ENCODE peak calls at places on chromosomes 4 and X, in six cellular contexts. One of them, this sample, is unnamed. For H3F3A, H3K4me1 and H3K9me2, the result is how much of the 10 kb centered on the place peaks cover.

GRCh38 chrX:110081740-110082139 is 78.8 kb downstream of the TMEM164 start:
- DNase-seq in GM23338: no peak
- DNase-seq in PC-3: peak
- DNase-seq in MM.1S: no peak
- DNase-seq in SK-N-SH: no peak
- DNase-seq in GM23248: no peak
- DNase-seq in this sample: no peak

GRCh38 chr4:4507923-4508322 is 33.9 kb downstream of the STX18 start:
- DNase-seq in GM23338: peak
- DNase-seq in PC-3: peak
- DNase-seq in MM.1S: peak
- DNase-seq in SK-N-SH: peak
- DNase-seq in GM23248: no peak
- DNase-seq in this sample: no peak

GRCh38 chr4:181911420-181911819 is 331.8 kb upstream of the TENM3 start:
- DNase-seq in GM23338: no peak
- DNase-seq in PC-3: no peak
- DNase-seq in MM.1S: no peak
- DNase-seq in SK-N-SH: no peak
- DNase-seq in GM23248: peak
- DNase-seq in this sample: no peak

GRCh38 chr4:80125252-80126177 is 52.5 kb upstream of the ANTXR2 start:
- DNase-seq in GM23338: peak
- DNase-seq in PC-3: peak
- DNase-seq in MM.1S: peak
- DNase-seq in SK-N-SH: no peak
- DNase-seq in GM23248: peak
- DNase-seq in this sample: no peak

GRCh38 chr4:101977096-101977495 is 186.6 kb downstream of the BANK1 start:
- DNase-seq in GM23338: no peak
- DNase-seq in PC-3: peak
- DNase-seq in MM.1S: no peak
- DNase-seq in SK-N-SH: no peak
- DNase-seq in GM23248: peak
- DNase-seq in this sample: peak

GRCh38 chrX:427812-428725 is 41.4 kb upstream of the PPP2R3B start:
- DNase-seq in GM23338: peak
- DNase-seq in PC-3: peak
- DNase-seq in MM.1S: peak
- DNase-seq in SK-N-SH: peak
- DNase-seq in GM23248: peak
- DNase-seq in this sample: no peak

GRCh38 chr4:112677519-112678091 is 40.7 kb downstream of the LARP7 start:
- DNase-seq in GM23338: no peak
- DNase-seq in PC-3: no peak
- DNase-seq in MM.1S: no peak
- DNase-seq in SK-N-SH: no peak
- DNase-seq in GM23248: no peak
- DNase-seq in this sample: no peak

GRCh38 chr4:115113382-115114106 is at the start of gene NDST4:
- DNase-seq in GM23338: no peak
- DNase-seq in PC-3: peak
- DNase-seq in MM.1S: no peak
- DNase-seq in SK-N-SH: no peak
- DNase-seq in GM23248: peak
- DNase-seq in this sample: no peak

GRCh38 chrX:1300449-1300848 is 31.8 kb downstream of the CSF2RA start:
- DNase-seq in GM23338: peak
- DNase-seq in PC-3: no peak
- DNase-seq in MM.1S: no peak
- DNase-seq in SK-N-SH: no peak
- DNase-seq in GM23248: no peak
- DNase-seq in this sample: no peak

GRCh38 chr4:94551616-94552564 is 100.1 kb downstream of the PDLIM5 start:
- DNase-seq in GM23338: no peak
- DNase-seq in PC-3: no peak
- DNase-seq in MM.1S: no peak
- DNase-seq in SK-N-SH: no peak
- DNase-seq in GM23248: peak
- DNase-seq in this sample: no peak

GRCh38 chr4:163380703-163381102 is 37.0 kb downstream of the NPY5R start:
- DNase-seq in GM23338: no peak
- DNase-seq in PC-3: no peak
- DNase-seq in MM.1S: no peak
- DNase-seq in SK-N-SH: no peak
- DNase-seq in GM23248: no peak
- DNase-seq in this sample: no peak

GRCh38 chr4:845233-845835 is 19.4 kb upstream of the CPLX1 start:
- DNase-seq in GM23338: no peak
- DNase-seq in PC-3: no peak
- DNase-seq in MM.1S: no peak
- DNase-seq in SK-N-SH: no peak
- DNase-seq in GM23248: peak
- DNase-seq in this sample: no peak
- H3F3A ChIP-seq in GM23338: under half
- H3F3A ChIP-seq in PC-3: under half
- H3F3A ChIP-seq in MM.1S: under half
- H3F3A ChIP-seq in SK-N-SH: under half
- H3F3A ChIP-seq in GM23248: under half
- H3F3A ChIP-seq in this sample: under half

GRCh38 chr4:16195209-16195608 is 31.1 kb downstream of the TAPT1 start:
- DNase-seq in GM23338: no peak
- DNase-seq in PC-3: no peak
- DNase-seq in MM.1S: no peak
- DNase-seq in SK-N-SH: no peak
- DNase-seq in GM23248: no peak
- DNase-seq in this sample: no peak

GRCh38 chr4:16192631-16193483 is 33.4 kb downstream of the TAPT1 start:
- DNase-seq in GM23338: no peak
- DNase-seq in PC-3: no peak
- DNase-seq in MM.1S: no peak
- DNase-seq in SK-N-SH: no peak
- DNase-seq in GM23248: no peak
- DNase-seq in this sample: no peak

GRCh38 chr4:16196482-16197393 is 29.5 kb downstream of the TAPT1 start:
- DNase-seq in GM23338: peak
- DNase-seq in PC-3: peak
- DNase-seq in MM.1S: no peak
- DNase-seq in SK-N-SH: no peak
- DNase-seq in GM23248: peak
- DNase-seq in this sample: peak

GRCh38 chr4:16192067-16192466 is 34.2 kb downstream of the TAPT1 start:
- DNase-seq in GM23338: no peak
- DNase-seq in PC-3: no peak
- DNase-seq in MM.1S: no peak
- DNase-seq in SK-N-SH: peak
- DNase-seq in GM23248: no peak
- DNase-seq in this sample: no peak

GRCh38 chr4:16194199-16194598 is 32.1 kb downstream of the TAPT1 start:
- DNase-seq in GM23338: no peak
- DNase-seq in PC-3: no peak
- DNase-seq in MM.1S: no peak
- DNase-seq in SK-N-SH: no peak
- DNase-seq in GM23248: peak
- DNase-seq in this sample: no peak
- H3K4me1 ChIP-seq in GM23338: under half
- H3K4me1 ChIP-seq in PC-3: under half
- H3K4me1 ChIP-seq in MM.1S: under half
- H3K4me1 ChIP-seq in SK-N-SH: under half
- H3K4me1 ChIP-seq in GM23248: under half
- H3K4me1 ChIP-seq in this sample: under half

GRCh38 chr4:1474126-1475090 is 68.2 kb upstream of the NKX1-1 start:
- DNase-seq in GM23338: no peak
- DNase-seq in PC-3: no peak
- DNase-seq in MM.1S: no peak
- DNase-seq in SK-N-SH: peak
- DNase-seq in GM23248: no peak
- DNase-seq in this sample: no peak

GRCh38 chr4:1475277-1476139 is 69.3 kb upstream of the NKX1-1 start:
- DNase-seq in GM23338: no peak
- DNase-seq in PC-3: no peak
- DNase-seq in MM.1S: no peak
- DNase-seq in SK-N-SH: no peak
- DNase-seq in GM23248: no peak
- DNase-seq in this sample: no peak

GRCh38 chr4:1472148-1472797 is 66.0 kb upstream of the NKX1-1 start:
- DNase-seq in GM23338: peak
- DNase-seq in PC-3: no peak
- DNase-seq in MM.1S: no peak
- DNase-seq in SK-N-SH: peak
- DNase-seq in GM23248: no peak
- DNase-seq in this sample: no peak

GRCh38 chr4:1472911-1473518 is 66.8 kb upstream of the NKX1-1 start:
- DNase-seq in GM23338: no peak
- DNase-seq in PC-3: no peak
- DNase-seq in MM.1S: no peak
- DNase-seq in SK-N-SH: peak
- DNase-seq in GM23248: no peak
- DNase-seq in this sample: no peak

DNA sequence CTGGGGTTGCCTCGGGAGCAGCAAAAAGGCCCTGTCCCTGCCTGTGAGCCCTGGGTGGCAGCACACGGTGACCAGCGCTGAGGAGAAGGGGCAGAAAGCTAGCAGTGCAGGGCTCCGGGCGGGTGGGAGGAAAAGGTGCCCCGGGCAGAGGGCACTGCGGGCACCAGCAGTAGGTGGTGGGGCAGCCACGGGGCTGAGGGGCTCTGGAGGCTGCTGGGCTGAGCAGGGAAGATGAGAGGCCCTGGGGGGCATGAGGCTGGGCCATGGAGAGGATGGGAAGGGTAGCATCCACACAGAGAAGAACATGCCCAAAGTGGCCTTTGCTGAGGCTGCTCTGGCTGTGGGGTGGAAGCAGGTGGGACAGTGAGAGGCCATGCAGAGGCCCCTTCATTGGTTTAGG is 67.5 kb upstream of the NKX1-1 start:
- DNase-seq in GM23338: no peak
- DNase-seq in PC-3: no peak
- DNase-seq in MM.1S: no peak
- DNase-seq in SK-N-SH: peak
- DNase-seq in GM23248: no peak
- DNase-seq in this sample: no peak
- H3K9me2 ChIP-seq in GM23338: under half
- H3K9me2 ChIP-seq in PC-3: under half
- H3K9me2 ChIP-seq in MM.1S: under half
- H3K9me2 ChIP-seq in SK-N-SH: under half
- H3K9me2 ChIP-seq in GM23248: under half
- H3K9me2 ChIP-seq in this sample: under half

GRCh38 chr4:153579410-153579809 is 104.7 kb upstream of the TLR2 start:
- DNase-seq in GM23338: no peak
- DNase-seq in PC-3: no peak
- DNase-seq in MM.1S: no peak
- DNase-seq in SK-N-SH: no peak
- DNase-seq in GM23248: no peak
- DNase-seq in this sample: no peak
- H3F3A ChIP-seq in GM23338: under half
- H3F3A ChIP-seq in PC-3: under half
- H3F3A ChIP-seq in MM.1S: under half
- H3F3A ChIP-seq in SK-N-SH: under half
- H3F3A ChIP-seq in GM23248: under half
- H3F3A ChIP-seq in this sample: under half

GRCh38 chr4:26813698-26814097 is 46.9 kb upstream of the STIM2 start:
- DNase-seq in GM23338: no peak
- DNase-seq in PC-3: no peak
- DNase-seq in MM.1S: no peak
- DNase-seq in SK-N-SH: no peak
- DNase-seq in GM23248: no peak
- DNase-seq in this sample: no peak
- H3K4me1 ChIP-seq in GM23338: under half
- H3K4me1 ChIP-seq in PC-3: under half
- H3K4me1 ChIP-seq in MM.1S: under half
- H3K4me1 ChIP-seq in SK-N-SH: under half
- H3K4me1 ChIP-seq in GM23248: under half
- H3K4me1 ChIP-seq in this sample: under half

GRCh38 chr4:41532336-41532735 is 5.6 kb upstream of the LIMCH1 start:
- DNase-seq in GM23338: no peak
- DNase-seq in PC-3: no peak
- DNase-seq in MM.1S: no peak
- DNase-seq in SK-N-SH: no peak
- DNase-seq in GM23248: no peak
- DNase-seq in this sample: no peak
- H3K9me2 ChIP-seq in GM23338: under half
- H3K9me2 ChIP-seq in PC-3: under half
- H3K9me2 ChIP-seq in MM.1S: under half
- H3K9me2 ChIP-seq in SK-N-SH: under half
- H3K9me2 ChIP-seq in GM23248: under half
- H3K9me2 ChIP-seq in this sample: under half

This sample was measured in PC-9.